ENCODE peak calls at places on chromosome 17, in eight cellular contexts. One of them, this sample, is unnamed.

GRCh38 chr17:16919663-16920627 is 52.0 kb downstream of the TNFRSF13B start:
- DNase-seq in AG10803: no peak
- DNase-seq in gastrocnemius medialis: no peak
- DNase-seq in sigmoid colon: no peak
- DNase-seq in activated CD8-positive, alpha-beta memory T cell treated with anti-CD3 and anti-CD28 coated beads for 48 hours: no peak
- DNase-seq in activated T-helper 1 cell treated with anti-CD3 and anti-CD28 coated beads, Interleukin-2, amount 50 U/mL, for 16 hours: no peak
- DNase-seq in NCI-H2081: no peak
- DNase-seq in activated naive CD8-positive, alpha-beta T cell treated with anti-CD3 and anti-CD28 coated beads, Interleukin-2, amount 50 U/mL, for 24 hours: no peak
- DNase-seq in this sample: peak

GRCh38 chr17:64259922-64260321 is 3.1 kb downstream of the TEX2 start:
- DNase-seq in activated CD8-positive, alpha-beta memory T cell treated with anti-CD3 and anti-CD28 coated beads for 48 hours: no peak
- DNase-seq in AG10803: peak
- DNase-seq in NCI-H2081: no peak
- DNase-seq in activated T-helper 1 cell treated with anti-CD3 and anti-CD28 coated beads, Interleukin-2, amount 50 U/mL, for 16 hours: no peak
- DNase-seq in activated naive CD8-positive, alpha-beta T cell treated with anti-CD3 and anti-CD28 coated beads, Interleukin-2, amount 50 U/mL, for 24 hours: no peak
- DNase-seq in gastrocnemius medialis: no peak
- DNase-seq in sigmoid colon: no peak
- DNase-seq in this sample: no peak

GRCh38 chr17:31051517-31051916 is 43.3 kb upstream of the NF1 start:
- DNase-seq in gastrocnemius medialis: no peak
- DNase-seq in activated CD8-positive, alpha-beta memory T cell treated with anti-CD3 and anti-CD28 coated beads for 48 hours: no peak
- DNase-seq in activated T-helper 1 cell treated with anti-CD3 and anti-CD28 coated beads, Interleukin-2, amount 50 U/mL, for 16 hours: no peak
- DNase-seq in activated naive CD8-positive, alpha-beta T cell treated with anti-CD3 and anti-CD28 coated beads, Interleukin-2, amount 50 U/mL, for 24 hours: no peak
- DNase-seq in sigmoid colon: no peak
- DNase-seq in NCI-H2081: no peak
- DNase-seq in AG10803: peak
- DNase-seq in this sample: no peak

GRCh38 chr17:10814083-10814482 is 10.2 kb upstream of the TMEM238L start:
- DNase-seq in gastrocnemius medialis: no peak
- DNase-seq in sigmoid colon: no peak
- DNase-seq in activated T-helper 1 cell treated with anti-CD3 and anti-CD28 coated beads, Interleukin-2, amount 50 U/mL, for 16 hours: no peak
- DNase-seq in AG10803: no peak
- DNase-seq in activated CD8-positive, alpha-beta memory T cell treated with anti-CD3 and anti-CD28 coated beads for 48 hours: no peak
- DNase-seq in activated naive CD8-positive, alpha-beta T cell treated with anti-CD3 and anti-CD28 coated beads, Interleukin-2, amount 50 U/mL, for 24 hours: no peak
- DNase-seq in NCI-H2081: no peak
- DNase-seq in this sample: no peak

GRCh38 chr17:78040561-78041400 is 82.3 kb downstream of the TNRC6C start:
- DNase-seq in sigmoid colon: peak
- DNase-seq in activated naive CD8-positive, alpha-beta T cell treated with anti-CD3 and anti-CD28 coated beads, Interleukin-2, amount 50 U/mL, for 24 hours: peak
- DNase-seq in activated T-helper 1 cell treated with anti-CD3 and anti-CD28 coated beads, Interleukin-2, amount 50 U/mL, for 16 hours: no peak
- DNase-seq in activated CD8-positive, alpha-beta memory T cell treated with anti-CD3 and anti-CD28 coated beads for 48 hours: no peak
- DNase-seq in AG10803: peak
- DNase-seq in NCI-H2081: peak
- DNase-seq in gastrocnemius medialis: peak
- DNase-seq in this sample: no peak

GRCh38 chr17:3905017-3905486 is 11.2 kb downstream of the P2RX1 start:
- DNase-seq in activated naive CD8-positive, alpha-beta T cell treated with anti-CD3 and anti-CD28 coated beads, Interleukin-2, amount 50 U/mL, for 24 hours: no peak
- DNase-seq in NCI-H2081: no peak
- DNase-seq in AG10803: no peak
- DNase-seq in activated CD8-positive, alpha-beta memory T cell treated with anti-CD3 and anti-CD28 coated beads for 48 hours: no peak
- DNase-seq in activated T-helper 1 cell treated with anti-CD3 and anti-CD28 coated beads, Interleukin-2, amount 50 U/mL, for 16 hours: no peak
- DNase-seq in gastrocnemius medialis: no peak
- DNase-seq in sigmoid colon: no peak
- DNase-seq in this sample: no peak

GRCh38 chr17:74117999-74118421 is 85.5 kb upstream of the RPL38 start:
- DNase-seq in sigmoid colon: peak
- DNase-seq in activated naive CD8-positive, alpha-beta T cell treated with anti-CD3 and anti-CD28 coated beads, Interleukin-2, amount 50 U/mL, for 24 hours: no peak
- DNase-seq in activated CD8-positive, alpha-beta memory T cell treated with anti-CD3 and anti-CD28 coated beads for 48 hours: no peak
- DNase-seq in AG10803: no peak
- DNase-seq in activated T-helper 1 cell treated with anti-CD3 and anti-CD28 coated beads, Interleukin-2, amount 50 U/mL, for 16 hours: no peak
- DNase-seq in gastrocnemius medialis: no peak
- DNase-seq in NCI-H2081: no peak
- DNase-seq in this sample: no peak

GRCh38 chr17:60519795-60520194 is 6.2 kb downstream of the APPBP2 start:
- DNase-seq in NCI-H2081: no peak
- DNase-seq in sigmoid colon: no peak
- DNase-seq in AG10803: no peak
- DNase-seq in activated CD8-positive, alpha-beta memory T cell treated with anti-CD3 and anti-CD28 coated beads for 48 hours: no peak
- DNase-seq in activated T-helper 1 cell treated with anti-CD3 and anti-CD28 coated beads, Interleukin-2, amount 50 U/mL, for 16 hours: no peak
- DNase-seq in gastrocnemius medialis: no peak
- DNase-seq in activated naive CD8-positive, alpha-beta T cell treated with anti-CD3 and anti-CD28 coated beads, Interleukin-2, amount 50 U/mL, for 24 hours: no peak
- DNase-seq in this sample: no peak

GRCh38 chr17:43812396-43813265 is 20.3 kb downstream of the MPP3 start:
- DNase-seq in activated T-helper 1 cell treated with anti-CD3 and anti-CD28 coated beads, Interleukin-2, amount 50 U/mL, for 16 hours: no peak
- DNase-seq in sigmoid colon: no peak
- DNase-seq in AG10803: no peak
- DNase-seq in gastrocnemius medialis: no peak
- DNase-seq in activated naive CD8-positive, alpha-beta T cell treated with anti-CD3 and anti-CD28 coated beads, Interleukin-2, amount 50 U/mL, for 24 hours: no peak
- DNase-seq in NCI-H2081: no peak
- DNase-seq in activated CD8-positive, alpha-beta memory T cell treated with anti-CD3 and anti-CD28 coated beads for 48 hours: no peak
- DNase-seq in this sample: no peak

GRCh38 chr17:12765544-12765943 is 23.8 kb upstream of the ARHGAP44 start:
- DNase-seq in activated CD8-positive, alpha-beta memory T cell treated with anti-CD3 and anti-CD28 coated beads for 48 hours: no peak
- DNase-seq in sigmoid colon: no peak
- DNase-seq in gastrocnemius medialis: no peak
- DNase-seq in NCI-H2081: no peak
- DNase-seq in activated naive CD8-positive, alpha-beta T cell treated with anti-CD3 and anti-CD28 coated beads, Interleukin-2, amount 50 U/mL, for 24 hours: no peak
- DNase-seq in activated T-helper 1 cell treated with anti-CD3 and anti-CD28 coated beads, Interleukin-2, amount 50 U/mL, for 16 hours: no peak
- DNase-seq in AG10803: peak
- DNase-seq in this sample: no peak

GRCh38 chr17:45310380-45311324 is 6.2 kb downstream of the MAP3K14 start:
- DNase-seq in gastrocnemius medialis: peak
- DNase-seq in AG10803: no peak
- DNase-seq in sigmoid colon: no peak
- DNase-seq in activated CD8-positive, alpha-beta memory T cell treated with anti-CD3 and anti-CD28 coated beads for 48 hours: no peak
- DNase-seq in activated T-helper 1 cell treated with anti-CD3 and anti-CD28 coated beads, Interleukin-2, amount 50 U/mL, for 16 hours: no peak
- DNase-seq in activated naive CD8-positive, alpha-beta T cell treated with anti-CD3 and anti-CD28 coated beads, Interleukin-2, amount 50 U/mL, for 24 hours: no peak
- DNase-seq in NCI-H2081: peak
- DNase-seq in this sample: no peak

GRCh38 chr17:8946476-8946875 is 19.0 kb downstream of the PIK3R5 start:
- DNase-seq in AG10803: peak
- DNase-seq in activated T-helper 1 cell treated with anti-CD3 and anti-CD28 coated beads, Interleukin-2, amount 50 U/mL, for 16 hours: no peak
- DNase-seq in gastrocnemius medialis: no peak
- DNase-seq in sigmoid colon: no peak
- DNase-seq in NCI-H2081: no peak
- DNase-seq in activated naive CD8-positive, alpha-beta T cell treated with anti-CD3 and anti-CD28 coated beads, Interleukin-2, amount 50 U/mL, for 24 hours: no peak
- DNase-seq in activated CD8-positive, alpha-beta memory T cell treated with anti-CD3 and anti-CD28 coated beads for 48 hours: no peak
- DNase-seq in this sample: peak

GRCh38 chr17:75406222-75406615 is 741 bp upstream of the GRB2 start:
- DNase-seq in NCI-H2081: no peak
- DNase-seq in AG10803: peak
- DNase-seq in activated naive CD8-positive, alpha-beta T cell treated with anti-CD3 and anti-CD28 coated beads, Interleukin-2, amount 50 U/mL, for 24 hours: peak
- DNase-seq in sigmoid colon: no peak
- DNase-seq in gastrocnemius medialis: no peak
- DNase-seq in activated T-helper 1 cell treated with anti-CD3 and anti-CD28 coated beads, Interleukin-2, amount 50 U/mL, for 16 hours: no peak
- DNase-seq in activated CD8-positive, alpha-beta memory T cell treated with anti-CD3 and anti-CD28 coated beads for 48 hours: no peak
- DNase-seq in this sample: no peak

GRCh38 chr17:1727876-1728630 is 3.5 kb downstream of the WDR81 start:
- DNase-seq in NCI-H2081: no peak
- DNase-seq in activated CD8-positive, alpha-beta memory T cell treated with anti-CD3 and anti-CD28 coated beads for 48 hours: no peak
- DNase-seq in AG10803: no peak
- DNase-seq in activated T-helper 1 cell treated with anti-CD3 and anti-CD28 coated beads, Interleukin-2, amount 50 U/mL, for 16 hours: no peak
- DNase-seq in gastrocnemius medialis: no peak
- DNase-seq in sigmoid colon: no peak
- DNase-seq in activated naive CD8-positive, alpha-beta T cell treated with anti-CD3 and anti-CD28 coated beads, Interleukin-2, amount 50 U/mL, for 24 hours: no peak
- DNase-seq in this sample: no peak

GRCh38 chr17:59121901-59122480 is 15.3 kb upstream of the TRIM37 start:
- DNase-seq in AG10803: no peak
- DNase-seq in NCI-H2081: no peak
- DNase-seq in sigmoid colon: no peak
- DNase-seq in activated CD8-positive, alpha-beta memory T cell treated with anti-CD3 and anti-CD28 coated beads for 48 hours: no peak
- DNase-seq in gastrocnemius medialis: no peak
- DNase-seq in activated T-helper 1 cell treated with anti-CD3 and anti-CD28 coated beads, Interleukin-2, amount 50 U/mL, for 16 hours: no peak
- DNase-seq in activated naive CD8-positive, alpha-beta T cell treated with anti-CD3 and anti-CD28 coated beads, Interleukin-2, amount 50 U/mL, for 24 hours: no peak
- DNase-seq in this sample: no peak

GRCh38 chr17:42901535-42902229 is 1.1 kb downstream of the G6PC1 start:
- DNase-seq in sigmoid colon: no peak
- DNase-seq in NCI-H2081: no peak
- DNase-seq in activated naive CD8-positive, alpha-beta T cell treated with anti-CD3 and anti-CD28 coated beads, Interleukin-2, amount 50 U/mL, for 24 hours: no peak
- DNase-seq in gastrocnemius medialis: no peak
- DNase-seq in activated T-helper 1 cell treated with anti-CD3 and anti-CD28 coated beads, Interleukin-2, amount 50 U/mL, for 16 hours: no peak
- DNase-seq in AG10803: no peak
- DNase-seq in activated CD8-positive, alpha-beta memory T cell treated with anti-CD3 and anti-CD28 coated beads for 48 hours: no peak
- DNase-seq in this sample: no peak

GRCh38 chr17:61862105-61862574 is 1.2 kb downstream of the BRIP1 start:
- DNase-seq in NCI-H2081: no peak
- DNase-seq in activated naive CD8-positive, alpha-beta T cell treated with anti-CD3 and anti-CD28 coated beads, Interleukin-2, amount 50 U/mL, for 24 hours: no peak
- DNase-seq in activated T-helper 1 cell treated with anti-CD3 and anti-CD28 coated beads, Interleukin-2, amount 50 U/mL, for 16 hours: no peak
- DNase-seq in AG10803: peak
- DNase-seq in gastrocnemius medialis: no peak
- DNase-seq in activated CD8-positive, alpha-beta memory T cell treated with anti-CD3 and anti-CD28 coated beads for 48 hours: no peak
- DNase-seq in sigmoid colon: no peak
- DNase-seq in this sample: no peak

GRCh38 chr17:47316316-47316715 is 7.4 kb upstream of the EFCAB13 start:
- DNase-seq in sigmoid colon: no peak
- DNase-seq in activated naive CD8-positive, alpha-beta T cell treated with anti-CD3 and anti-CD28 coated beads, Interleukin-2, amount 50 U/mL, for 24 hours: no peak
- DNase-seq in gastrocnemius medialis: no peak
- DNase-seq in NCI-H2081: no peak
- DNase-seq in AG10803: peak
- DNase-seq in activated T-helper 1 cell treated with anti-CD3 and anti-CD28 coated beads, Interleukin-2, amount 50 U/mL, for 16 hours: no peak
- DNase-seq in activated CD8-positive, alpha-beta memory T cell treated with anti-CD3 and anti-CD28 coated beads for 48 hours: no peak
- DNase-seq in this sample: no peak

GRCh38 chr17:64004218-64004770 is 6.1 kb downstream of the PRR29 start:
- DNase-seq in activated T-helper 1 cell treated with anti-CD3 and anti-CD28 coated beads, Interleukin-2, amount 50 U/mL, for 16 hours: no peak
- DNase-seq in NCI-H2081: no peak
- DNase-seq in activated CD8-positive, alpha-beta memory T cell treated with anti-CD3 and anti-CD28 coated beads for 48 hours: no peak
- DNase-seq in gastrocnemius medialis: no peak
- DNase-seq in sigmoid colon: peak
- DNase-seq in AG10803: no peak
- DNase-seq in activated naive CD8-positive, alpha-beta T cell treated with anti-CD3 and anti-CD28 coated beads, Interleukin-2, amount 50 U/mL, for 24 hours: no peak
- DNase-seq in this sample: peak

GRCh38 chr17:68290955-68291835 is at the start of the genes ARSG and SLC16A6:
- DNase-seq in activated T-helper 1 cell treated with anti-CD3 and anti-CD28 coated beads, Interleukin-2, amount 50 U/mL, for 16 hours: peak
- DNase-seq in sigmoid colon: no peak
- DNase-seq in AG10803: no peak
- DNase-seq in NCI-H2081: peak
- DNase-seq in gastrocnemius medialis: peak
- DNase-seq in activated naive CD8-positive, alpha-beta T cell treated with anti-CD3 and anti-CD28 coated beads, Interleukin-2, amount 50 U/mL, for 24 hours: peak
- DNase-seq in activated CD8-positive, alpha-beta memory T cell treated with anti-CD3 and anti-CD28 coated beads for 48 hours: peak
- DNase-seq in this sample: peak

GRCh38 chr17:43328650-43329049 is 70.1 kb upstream of the ARL4D start:
- DNase-seq in sigmoid colon: no peak
- DNase-seq in activated naive CD8-positive, alpha-beta T cell treated with anti-CD3 and anti-CD28 coated beads, Interleukin-2, amount 50 U/mL, for 24 hours: no peak
- DNase-seq in activated T-helper 1 cell treated with anti-CD3 and anti-CD28 coated beads, Interleukin-2, amount 50 U/mL, for 16 hours: no peak
- DNase-seq in gastrocnemius medialis: no peak
- DNase-seq in activated CD8-positive, alpha-beta memory T cell treated with anti-CD3 and anti-CD28 coated beads for 48 hours: no peak
- DNase-seq in NCI-H2081: no peak
- DNase-seq in AG10803: no peak
- DNase-seq in this sample: no peak

GRCh38 chr17:21191698-21192097 is 22.3 kb downstream of the TMEM11 start:
- DNase-seq in gastrocnemius medialis: no peak
- DNase-seq in activated CD8-positive, alpha-beta memory T cell treated with anti-CD3 and anti-CD28 coated beads for 48 hours: no peak
- DNase-seq in NCI-H2081: no peak
- DNase-seq in activated naive CD8-positive, alpha-beta T cell treated with anti-CD3 and anti-CD28 coated beads, Interleukin-2, amount 50 U/mL, for 24 hours: no peak
- DNase-seq in AG10803: no peak
- DNase-seq in sigmoid colon: no peak
- DNase-seq in activated T-helper 1 cell treated with anti-CD3 and anti-CD28 coated beads, Interleukin-2, amount 50 U/mL, for 16 hours: no peak
- DNase-seq in this sample: no peak

GRCh38 chr17:78751447-78752067 is 30.5 kb downstream of the CYTH1 start:
- DNase-seq in gastrocnemius medialis: no peak
- DNase-seq in NCI-H2081: no peak
- DNase-seq in activated T-helper 1 cell treated with anti-CD3 and anti-CD28 coated beads, Interleukin-2, amount 50 U/mL, for 16 hours: no peak
- DNase-seq in activated naive CD8-positive, alpha-beta T cell treated with anti-CD3 and anti-CD28 coated beads, Interleukin-2, amount 50 U/mL, for 24 hours: no peak
- DNase-seq in activated CD8-positive, alpha-beta memory T cell treated with anti-CD3 and anti-CD28 coated beads for 48 hours: no peak
- DNase-seq in AG10803: no peak
- DNase-seq in sigmoid colon: no peak
- DNase-seq in this sample: no peak

GRCh38 chr17:3012926-3013581 is 50.4 kb downstream of the OR1D5 start:
- DNase-seq in activated T-helper 1 cell treated with anti-CD3 and anti-CD28 coated beads, Interleukin-2, amount 50 U/mL, for 16 hours: peak
- DNase-seq in AG10803: peak
- DNase-seq in sigmoid colon: peak
- DNase-seq in NCI-H2081: peak
- DNase-seq in activated CD8-positive, alpha-beta memory T cell treated with anti-CD3 and anti-CD28 coated beads for 48 hours: peak
- DNase-seq in gastrocnemius medialis: peak
- DNase-seq in activated naive CD8-positive, alpha-beta T cell treated with anti-CD3 and anti-CD28 coated beads, Interleukin-2, amount 50 U/mL, for 24 hours: peak
- DNase-seq in this sample: no peak

GRCh38 chr17:75487351-75488070 is 27.8 kb downstream of the CASKIN2 start:
- DNase-seq in gastrocnemius medialis: no peak
- DNase-seq in NCI-H2081: no peak
- DNase-seq in activated CD8-positive, alpha-beta memory T cell treated with anti-CD3 and anti-CD28 coated beads for 48 hours: no peak
- DNase-seq in sigmoid colon: peak
- DNase-seq in activated T-helper 1 cell treated with anti-CD3 and anti-CD28 coated beads, Interleukin-2, amount 50 U/mL, for 16 hours: peak
- DNase-seq in activated naive CD8-positive, alpha-beta T cell treated with anti-CD3 and anti-CD28 coated beads, Interleukin-2, amount 50 U/mL, for 24 hours: peak
- DNase-seq in AG10803: no peak
- DNase-seq in this sample: no peak

GRCh38 chr17:15963670-15964110 is 18.8 kb downstream of the ADORA2B start:
- DNase-seq in activated naive CD8-positive, alpha-beta T cell treated with anti-CD3 and anti-CD28 coated beads, Interleukin-2, amount 50 U/mL, for 24 hours: no peak
- DNase-seq in activated T-helper 1 cell treated with anti-CD3 and anti-CD28 coated beads, Interleukin-2, amount 50 U/mL, for 16 hours: no peak
- DNase-seq in activated CD8-positive, alpha-beta memory T cell treated with anti-CD3 and anti-CD28 coated beads for 48 hours: no peak
- DNase-seq in AG10803: no peak
- DNase-seq in sigmoid colon: no peak
- DNase-seq in gastrocnemius medialis: no peak
- DNase-seq in NCI-H2081: no peak
- DNase-seq in this sample: no peak

GRCh38 chr17:77696720-77697460 is 261.6 kb upstream of the TNRC6C start:
- DNase-seq in activated CD8-positive, alpha-beta memory T cell treated with anti-CD3 and anti-CD28 coated beads for 48 hours: no peak
- DNase-seq in NCI-H2081: no peak
- DNase-seq in sigmoid colon: no peak
- DNase-seq in gastrocnemius medialis: no peak
- DNase-seq in activated naive CD8-positive, alpha-beta T cell treated with anti-CD3 and anti-CD28 coated beads, Interleukin-2, amount 50 U/mL, for 24 hours: no peak
- DNase-seq in AG10803: no peak
- DNase-seq in activated T-helper 1 cell treated with anti-CD3 and anti-CD28 coated beads, Interleukin-2, amount 50 U/mL, for 16 hours: no peak
- DNase-seq in this sample: no peak

GRCh38 chr17:41751288-41751687 is 16.8 kb upstream of the HAP1 start:
- DNase-seq in activated naive CD8-positive, alpha-beta T cell treated with anti-CD3 and anti-CD28 coated beads, Interleukin-2, amount 50 U/mL, for 24 hours: no peak
- DNase-seq in sigmoid colon: no peak
- DNase-seq in gastrocnemius medialis: no peak
- DNase-seq in AG10803: no peak
- DNase-seq in NCI-H2081: no peak
- DNase-seq in activated T-helper 1 cell treated with anti-CD3 and anti-CD28 coated beads, Interleukin-2, amount 50 U/mL, for 16 hours: no peak
- DNase-seq in activated CD8-positive, alpha-beta memory T cell treated with anti-CD3 and anti-CD28 coated beads for 48 hours: no peak
- DNase-seq in this sample: no peak

GRCh38 chr17:16512011-16512410 is 20.0 kb upstream of the LRRC75A start:
- DNase-seq in sigmoid colon: no peak
- DNase-seq in activated CD8-positive, alpha-beta memory T cell treated with anti-CD3 and anti-CD28 coated beads for 48 hours: no peak
- DNase-seq in gastrocnemius medialis: no peak
- DNase-seq in AG10803: no peak
- DNase-seq in activated naive CD8-positive, alpha-beta T cell treated with anti-CD3 and anti-CD28 coated beads, Interleukin-2, amount 50 U/mL, for 24 hours: no peak
- DNase-seq in NCI-H2081: peak
- DNase-seq in activated T-helper 1 cell treated with anti-CD3 and anti-CD28 coated beads, Interleukin-2, amount 50 U/mL, for 16 hours: no peak
- DNase-seq in this sample: no peak

GRCh38 chr17:1744551-1745512 is 2.2 kb downstream of the SERPINF2 start:
- DNase-seq in activated T-helper 1 cell treated with anti-CD3 and anti-CD28 coated beads, Interleukin-2, amount 50 U/mL, for 16 hours: no peak
- DNase-seq in activated naive CD8-positive, alpha-beta T cell treated with anti-CD3 and anti-CD28 coated beads, Interleukin-2, amount 50 U/mL, for 24 hours: no peak
- DNase-seq in AG10803: no peak
- DNase-seq in NCI-H2081: no peak
- DNase-seq in gastrocnemius medialis: no peak
- DNase-seq in sigmoid colon: no peak
- DNase-seq in activated CD8-positive, alpha-beta memory T cell treated with anti-CD3 and anti-CD28 coated beads for 48 hours: no peak
- DNase-seq in this sample: no peak

GRCh38 chr17:50681260-50682200 is 26.2 kb downstream of the ANKRD40 start:
- DNase-seq in activated naive CD8-positive, alpha-beta T cell treated with anti-CD3 and anti-CD28 coated beads, Interleukin-2, amount 50 U/mL, for 24 hours: no peak
- DNase-seq in activated CD8-positive, alpha-beta memory T cell treated with anti-CD3 and anti-CD28 coated beads for 48 hours: no peak
- DNase-seq in sigmoid colon: peak
- DNase-seq in NCI-H2081: peak
- DNase-seq in gastrocnemius medialis: no peak
- DNase-seq in AG10803: peak
- DNase-seq in activated T-helper 1 cell treated with anti-CD3 and anti-CD28 coated beads, Interleukin-2, amount 50 U/mL, for 16 hours: no peak
- DNase-seq in this sample: no peak

GRCh38 chr17:73023759-73024158 is 68.7 kb downstream of the SLC39A11 start:
- DNase-seq in AG10803: no peak
- DNase-seq in activated CD8-positive, alpha-beta memory T cell treated with anti-CD3 and anti-CD28 coated beads for 48 hours: no peak
- DNase-seq in activated naive CD8-positive, alpha-beta T cell treated with anti-CD3 and anti-CD28 coated beads, Interleukin-2, amount 50 U/mL, for 24 hours: no peak
- DNase-seq in sigmoid colon: no peak
- DNase-seq in gastrocnemius medialis: no peak
- DNase-seq in activated T-helper 1 cell treated with anti-CD3 and anti-CD28 coated beads, Interleukin-2, amount 50 U/mL, for 16 hours: no peak
- DNase-seq in NCI-H2081: no peak
- DNase-seq in this sample: no peak

GRCh38 chr17:2337811-2338657 is 733 bp downstream of the SGSM2 start:
- DNase-seq in gastrocnemius medialis: peak
- DNase-seq in sigmoid colon: peak
- DNase-seq in AG10803: peak
- DNase-seq in activated T-helper 1 cell treated with anti-CD3 and anti-CD28 coated beads, Interleukin-2, amount 50 U/mL, for 16 hours: peak
- DNase-seq in activated naive CD8-positive, alpha-beta T cell treated with anti-CD3 and anti-CD28 coated beads, Interleukin-2, amount 50 U/mL, for 24 hours: peak
- DNase-seq in NCI-H2081: peak
- DNase-seq in activated CD8-positive, alpha-beta memory T cell treated with anti-CD3 and anti-CD28 coated beads for 48 hours: no peak
- DNase-seq in this sample: no peak

GRCh38 chr17:48611213-48611612 is 396 bp upstream of the HOXB7 start:
- DNase-seq in gastrocnemius medialis: no peak
- DNase-seq in activated CD8-positive, alpha-beta memory T cell treated with anti-CD3 and anti-CD28 coated beads for 48 hours: no peak
- DNase-seq in activated naive CD8-positive, alpha-beta T cell treated with anti-CD3 and anti-CD28 coated beads, Interleukin-2, amount 50 U/mL, for 24 hours: no peak
- DNase-seq in sigmoid colon: no peak
- DNase-seq in activated T-helper 1 cell treated with anti-CD3 and anti-CD28 coated beads, Interleukin-2, amount 50 U/mL, for 16 hours: no peak
- DNase-seq in AG10803: no peak
- DNase-seq in NCI-H2081: no peak
- DNase-seq in this sample: no peak

This sample was measured in type B pancreatic cell.